ENCODE peak calls at places on chromosomes 12 and 14, in nine cellular contexts. Q, I, N, X, F, H, M, S and U are unnamed samples.
A peak's percentile ranks its signal among the peaks of the same experiment; 100 is the strongest.

GRCh38 chr14:59427653-59428578 is 37.3 kb downstream of the GPR135 start:
- DNase-seq in Q (no peak), I (peak; percentile 90), N (no peak), X (no peak), F (peak; percentile 50), H (peak; percentile 58), M (no peak), S (no peak), U (no peak)

GRCh38 chr14:103517626-103518415 is 4.8 kb downstream of the CKB start:
- DNase-seq in Q (peak; percentile 54), I (no peak), N (no peak), X (no peak), F (no peak), H (no peak), M (no peak), S (no peak), U (no peak)

GRCh38 chr14:98210045-98210678 is 1061.8 kb downstream of the BCL11B start:
- DNase-seq in Q (no peak), I (no peak), N (no peak), X (no peak), F (no peak), H (no peak), M (no peak), S (no peak), U (no peak)

GRCh38 chr12:104526320-104526719 is 69.6 kb downstream of the CHST11 start:
- DNase-seq in Q (no peak), I (no peak), N (no peak), X (no peak), F (no peak), H (no peak), M (no peak), S (no peak), U (no peak)

GRCh38 chr12:75317784-75318183 is 12.3 kb downstream of the CAPS2 start:
- DNase-seq in Q (no peak), I (no peak), N (no peak), X (no peak), F (no peak), H (no peak), M (no peak), S (no peak), U (no peak)

GRCh38 chr14:87944987-87945604 is 47.9 kb downstream of the GALC start:
- DNase-seq in Q (no peak), I (peak; percentile 80), N (peak; percentile 18), X (no peak), F (no peak), H (no peak), M (peak; percentile 9), S (no peak), U (no peak)

GRCh38 chr12:83958997-83959396 is 953.6 kb downstream of the SLC6A15 start:
- DNase-seq in Q (no peak), I (no peak), N (no peak), X (peak; percentile 6), F (no peak), H (no peak), M (no peak), S (no peak), U (no peak)

GRCh38 chr14:62039871-62040270 is 277.7 kb downstream of the SNAPC1 start:
- DNase-seq in Q (no peak), I (no peak), N (no peak), X (no peak), F (no peak), H (no peak), M (no peak), S (no peak), U (no peak)

GRCh38 chr12:2679068-2679815 is 115.5 kb upstream of the FKBP4 start:
- DNase-seq in Q (no peak), I (no peak), N (no peak), X (no peak), F (no peak), H (no peak), M (no peak), S (no peak), U (no peak)

GRCh38 chr14:93962701-93963601 is 13.4 kb downstream of the ASB2 start:
- DNase-seq in Q (peak; percentile 66), I (peak; percentile 48), N (no peak), X (peak; percentile 57), F (no peak), H (no peak), M (peak; percentile 85), S (no peak), U (no peak)

GRCh38 chr14:65001758-65002157 is 15.1 kb downstream of the FNTB start:
- DNase-seq in Q (no peak), I (no peak), N (no peak), X (no peak), F (no peak), H (no peak), M (no peak), S (no peak), U (no peak)

GRCh38 chr12:131736807-131737484 is 26.1 kb downstream of the SFSWAP start:
- DNase-seq in Q (peak; percentile 79), I (peak; percentile 79), N (no peak), X (no peak), F (no peak), H (no peak), M (no peak), S (peak; percentile 86), U (no peak)

GRCh38 chr14:104976198-104977007 is 1.8 kb downstream of the AHNAK2 start:
- DNase-seq in Q (peak; percentile 91), I (peak; percentile 86), N (no peak), X (peak; percentile 88), F (peak; percentile 86), H (peak; percentile 86), M (peak; percentile 81), S (peak; percentile 85), U (peak; percentile 51)

GRCh38 chr14:69260979-69261605 is 1.1 kb downstream of the GALNT16 start:
- DNase-seq in Q (no peak), I (no peak), N (no peak), X (peak; percentile 92), F (peak; percentile 24), H (peak; percentile 50), M (peak; percentile 55), S (no peak), U (no peak)

GRCh38 chr12:51080136-51080535 is 3.3 kb downstream of the CSRNP2 start:
- DNase-seq in Q (no peak), I (no peak), N (no peak), X (no peak), F (no peak), H (no peak), M (no peak), S (no peak), U (no peak)

GRCh38 chr12:80099259-80099658 is at the start of gene OTOGL:
- DNase-seq in Q (no peak), I (no peak), N (no peak), X (no peak), F (no peak), H (no peak), M (no peak), S (no peak), U (peak; percentile 17)

GRCh38 chr12:29191267-29191889 is 42.3 kb downstream of the FAR2 start:
- DNase-seq in Q (no peak), I (no peak), N (no peak), X (no peak), F (no peak), H (no peak), M (no peak), S (no peak), U (no peak)

GRCh38 chr12:52321433-52321832 is 235 bp upstream of the KRT83 start:
- DNase-seq in Q (no peak), I (no peak), N (no peak), X (no peak), F (no peak), H (no peak), M (no peak), S (no peak), U (no peak)

GRCh38 chr12:85641796-85642195 is 194.4 kb downstream of the RASSF9 start:
- DNase-seq in Q (no peak), I (peak; percentile 12), N (no peak), X (no peak), F (no peak), H (no peak), M (no peak), S (no peak), U (no peak)

GRCh38 chr12:85644508-85644907 is 191.7 kb downstream of the RASSF9 start:
- DNase-seq in Q (no peak), I (no peak), N (no peak), X (no peak), F (no peak), H (no peak), M (no peak), S (no peak), U (no peak)

GRCh38 chr12:85639834-85640233 is 196.4 kb downstream of the RASSF9 start:
- DNase-seq in Q (no peak), I (no peak), N (no peak), X (no peak), F (no peak), H (no peak), M (no peak), S (no peak), U (no peak)

GRCh38 chr12:85642288-85642687 is 193.9 kb downstream of the RASSF9 start:
- DNase-seq in Q (no peak), I (no peak), N (no peak), X (no peak), F (no peak), H (no peak), M (no peak), S (no peak), U (no peak)

DNA sequence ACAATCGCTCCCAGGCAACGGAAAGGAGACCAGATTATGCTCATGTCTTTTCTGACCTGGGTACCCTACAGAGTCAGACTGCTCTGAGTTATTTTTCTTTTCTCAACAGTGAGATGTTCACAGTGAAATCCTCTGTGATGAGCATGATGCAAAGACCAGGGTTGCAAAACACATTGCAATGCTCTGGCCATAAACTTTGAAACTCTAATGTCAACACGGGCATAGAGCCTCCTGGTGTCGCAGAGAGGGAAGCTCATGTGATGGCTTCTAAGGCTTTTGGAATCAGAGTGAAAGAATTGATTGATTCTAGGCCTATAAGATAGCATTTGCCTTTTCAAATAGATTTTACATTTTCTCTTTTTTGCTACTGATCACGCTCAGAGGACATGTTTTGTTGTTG is 193.4 kb downstream of the RASSF9 start:
- DNase-seq in Q (no peak), I (peak; percentile 76), N (peak; percentile 67), X (no peak), F (no peak), H (no peak), M (no peak), S (no peak), U (no peak)
- TF ChIP-seq CTCF in Q (no peak), I (peak; percentile 57), N (peak; percentile 68), X (no peak), F (no peak), H (no peak), M (peak; percentile 23), S (no peak), U (peak; percentile 40)

GRCh38 chr14:85535916-85536834 is 6.2 kb downstream of the FLRT2 start:
- DNase-seq in Q (no peak), I (peak; percentile 76), N (no peak), X (no peak), F (peak; percentile 42), H (no peak), M (no peak), S (no peak), U (no peak)
- TF ChIP-seq CTCF in Q (peak; percentile 40), I (peak; percentile 22), N (peak; percentile 36), X (no peak), F (no peak), H (peak; percentile 39), M (no peak), S (no peak), U (peak; percentile 22)

GRCh38 chr12:106282457-106283097 is 20.0 kb upstream of the TCP11L2 start:
- DNase-seq in Q (peak; percentile 63), I (peak; percentile 88), N (no peak), X (peak; percentile 47), F (peak; percentile 50), H (peak; percentile 28), M (no peak), S (peak; percentile 61), U (no peak)
- TF ChIP-seq CTCF in Q (peak; percentile 72), I (peak; percentile 75), N (peak; percentile 76), X (peak; percentile 71), F (peak; percentile 71), H (peak; percentile 76), M (peak; percentile 62), S (peak; percentile 54), U (peak; percentile 64)

GRCh38 chr12:97781342-97781741 is 318.7 kb downstream of the RMST start:
- DNase-seq in Q (no peak), I (no peak), N (no peak), X (no peak), F (no peak), H (no peak), M (no peak), S (no peak), U (no peak)
- TF ChIP-seq CTCF in Q (no peak), I (no peak), N (no peak), X (no peak), F (no peak), H (no peak), M (no peak), S (no peak), U (no peak)